ENCODE peak calls at places on chromosomes 6 and 20, in ten cellular contexts. X is fibroblast of the conjunctiva, Z is activated T-helper 1 cell treated with Interleukin-2 at 50 U/mL for 16 hours, I is NCI-H345, M is NCI-H460, F is iPS-NIHi11, L is DMS79, H is fibroblast of pulmonary artery, G is LoVo, D is GM03348. P is an unnamed sample.

GRCh38 chr6:8958894-8959511 is 523.7 kb upstream of the SLC35B3 start:
- DNase-seq in X (no peak), Z (no peak), I (no peak), M (no peak), F (no peak), L (no peak), H (no peak), G (peak; percentile 23), D (no peak), P (peak; percentile 27)

GRCh38 chr6:139290787-139291294 is 957 bp downstream of the TXLNB start:
- DNase-seq in X (peak; percentile 63), Z (no peak), I (peak; percentile 19), M (no peak), F (no peak), L (no peak), H (peak; percentile 72), G (no peak), D (peak; percentile 38), P (peak; percentile 79)

GRCh38 chr6:15623282-15624116 is 39.3 kb downstream of the DTNBP1 start:
- DNase-seq in X (no peak), Z (no peak), I (no peak), M (peak; percentile 1), F (no peak), L (no peak), H (peak; percentile 57), G (peak; percentile 38), D (peak; percentile 52), P (peak; percentile 50)

GRCh38 chr6:132758689-132759088 is 985 bp upstream of the VNN2 start:
- DNase-seq in X (no peak), Z (no peak), I (no peak), M (no peak), F (no peak), L (no peak), H (no peak), G (no peak), D (no peak), P (no peak)

GRCh38 chr6:107982511-107982910 is 24.5 kb upstream of the SEC63 start:
- DNase-seq in X (no peak), Z (no peak), I (no peak), M (no peak), F (no peak), L (no peak), H (no peak), G (no peak), D (no peak), P (no peak)

GRCh38 chr6:157999100-158000051 is 17.7 kb downstream of the SYNJ2 start:
- DNase-seq in X (no peak), Z (no peak), I (no peak), M (no peak), F (no peak), L (no peak), H (no peak), G (no peak), D (no peak), P (no peak)

GRCh38 chr6:3838992-3839867 is 9.9 kb upstream of the FAM50B start:
- DNase-seq in X (no peak), Z (no peak), I (no peak), M (no peak), F (no peak), L (no peak), H (peak; percentile 42), G (no peak), D (no peak), P (no peak)

GRCh38 chr20:16922834-16923233 is 174.7 kb downstream of the OTOR start:
- DNase-seq in X (peak; percentile 91), Z (no peak), I (no peak), M (peak; percentile 82), F (peak; percentile 23), L (no peak), H (peak; percentile 63), G (no peak), D (peak; percentile 83), P (peak; percentile 78)

GRCh38 chr6:107763959-107764358 is 60.2 kb downstream of the SCML4 start:
- DNase-seq in X (no peak), Z (no peak), I (no peak), M (no peak), F (no peak), L (no peak), H (peak; percentile 15), G (no peak), D (peak; percentile 40), P (peak; percentile 67)

GRCh38 chr6:57432919-57433684 is 115.7 kb downstream of the PRIM2 start:
- DNase-seq in X (no peak), Z (no peak), I (no peak), M (no peak), F (no peak), L (no peak), H (peak; percentile 21), G (no peak), D (no peak), P (no peak)

GRCh38 chr20:62761759-62762131 is 34.5 kb upstream of the MRGBP start:
- DNase-seq in X (no peak), Z (no peak), I (no peak), M (no peak), F (no peak), L (no peak), H (no peak), G (no peak), D (no peak), P (no peak)

GRCh38 chr6:114108119-114109002 is 137.4 kb upstream of the HDAC2 start:
- DNase-seq in X (peak; percentile 31), Z (no peak), I (peak; percentile 54), M (peak; percentile 50), F (peak; percentile 71), L (peak; percentile 36), H (peak; percentile 77), G (peak; percentile 64), D (peak; percentile 81), P (peak; percentile 70)

GRCh38 chr6:11911535-11911934 is 100.6 kb upstream of the HIVEP1 start:
- DNase-seq in X (no peak), Z (no peak), I (no peak), M (no peak), F (no peak), L (no peak), H (peak; percentile 24), G (no peak), D (peak; percentile 51), P (peak; percentile 11)

GRCh38 chr6:163398796-163399195 is 15.7 kb upstream of the QKI start:
- DNase-seq in X (no peak), Z (no peak), I (no peak), M (no peak), F (no peak), L (no peak), H (no peak), G (no peak), D (no peak), P (no peak)

GRCh38 chr6:56416247-56416646 is 168.9 kb upstream of the COL21A1 start:
- DNase-seq in X (no peak), Z (no peak), I (no peak), M (no peak), F (no peak), L (no peak), H (no peak), G (no peak), D (peak; percentile 29), P (peak; percentile 77)

GRCh38 chr6:166910601-166911000 is 45.7 kb downstream of the RNASET2 start:
- DNase-seq in X (no peak), Z (no peak), I (no peak), M (no peak), F (no peak), L (no peak), H (no peak), G (no peak), D (peak; percentile 2), P (no peak)

GRCh38 chr6:122393339-122393896 is 6.0 kb upstream of the HSF2 start:
- DNase-seq in X (no peak), Z (no peak), I (no peak), M (no peak), F (no peak), L (no peak), H (no peak), G (no peak), D (no peak), P (no peak)

GRCh38 chr6:169805242-169805838 is 53.9 kb downstream of the ERMARD start:
- DNase-seq in X (no peak), Z (no peak), I (no peak), M (no peak), F (no peak), L (no peak), H (no peak), G (no peak), D (no peak), P (no peak)

GRCh38 chr20:1402149-1402548 is 9.3 kb upstream of the FKBP1A start:
- DNase-seq in X (no peak), Z (no peak), I (no peak), M (no peak), F (no peak), L (no peak), H (no peak), G (no peak), D (no peak), P (no peak)

GRCh38 chr20:47272893-47273590 is 83.5 kb downstream of the ZMYND8 start:
- DNase-seq in X (peak; percentile 63), Z (peak; percentile 15), I (peak; percentile 79), M (peak; percentile 74), F (peak; percentile 80), L (no peak), H (peak; percentile 81), G (peak; percentile 67), D (peak; percentile 77), P (peak; percentile 72)

GRCh38 chr6:82072771-82073170 is 174.8 kb downstream of the IBTK start:
- DNase-seq in X (no peak), Z (no peak), I (no peak), M (no peak), F (no peak), L (no peak), H (peak; percentile 8), G (no peak), D (peak; percentile 79), P (peak; percentile 73)

GRCh38 chr6:85364354-85364753 is 85.5 kb upstream of the NT5E start:
- DNase-seq in X (no peak), Z (no peak), I (no peak), M (no peak), F (no peak), L (no peak), H (peak; percentile 37), G (no peak), D (peak; percentile 24), P (peak; percentile 74)

P was measured in astrocyte of the spinal cord.